ENCODE peak calls at places on chromosomes 3 and 15, in six cellular contexts. H is K562, I is HCT116, D is GM23338, V is H1, F is HepG2. S is an unnamed sample.

GRCh38 chr15:55255714-55256113 is 33.9 kb downstream of the RAB27A start:
- DNase-seq in H (no peak), I (no peak), D (no peak), V (no peak), F (no peak), S (no peak)

GRCh38 chr3:158160958-158161357 is 51.1 kb downstream of the RSRC1 start:
- DNase-seq in H (no peak), I (peak), D (no peak), V (no peak), F (no peak), S (no peak)

GRCh38 chr3:31013843-31014242 is 119.4 kb upstream of the GADL1 start:
- DNase-seq in H (no peak), I (no peak), D (no peak), V (no peak), F (no peak), S (no peak)

GRCh38 chr3:123385981-123386380 is 62.9 kb downstream of the ADCY5 start:
- DNase-seq in H (no peak), I (no peak), D (no peak), V (no peak), F (no peak), S (no peak)

GRCh38 chr15:68819451-68820204 is 1.1 kb downstream of the ANP32A start:
- DNase-seq in H (peak), I (no peak), D (peak), V (no peak), F (peak), S (no peak)

GRCh38 chr3:171453175-171453868 is 6.9 kb downstream of the TNIK start:
- DNase-seq in H (peak), I (no peak), D (peak), V (no peak), F (no peak), S (no peak)

GRCh38 chr15:82688691-82689090 is 21.0 kb downstream of the AP3B2 start:
- DNase-seq in H (no peak), I (no peak), D (no peak), V (no peak), F (no peak), S (no peak)

GRCh38 chr15:70217246-70218160 is 119.8 kb upstream of the TLE3 start:
- DNase-seq in H (no peak), I (no peak), D (no peak), V (no peak), F (no peak), S (no peak)

GRCh38 chr3:145058483-145058882 is 1086.9 kb downstream of the DIPK2A start:
- DNase-seq in H (no peak), I (no peak), D (no peak), V (no peak), F (no peak), S (no peak)

GRCh38 chr15:79292011-79292410 is 9.5 kb downstream of the ANKRD34C start:
- DNase-seq in H (no peak), I (no peak), D (no peak), V (no peak), F (no peak), S (no peak)

GRCh38 chr3:124019291-124019690 is 27.4 kb upstream of the ROPN1 start:
- DNase-seq in H (no peak), I (no peak), D (no peak), V (no peak), F (peak), S (no peak)

GRCh38 chr3:64728428-64728827 is 40.6 kb upstream of the ADAMTS9 start:
- DNase-seq in H (no peak), I (no peak), D (no peak), V (no peak), F (no peak), S (no peak)

GRCh38 chr15:22952826-22953579 is 27.2 kb downstream of the CYFIP1 start:
- DNase-seq in H (no peak), I (no peak), D (peak), V (peak), F (peak), S (no peak)

GRCh38 chr3:14082108-14082657 is 42.5 kb downstream of the CHCHD4 start:
- DNase-seq in H (no peak), I (no peak), D (no peak), V (no peak), F (no peak), S (no peak)

GRCh38 chr15:62706361-62706760 is 336.2 kb upstream of the TPM1 start:
- DNase-seq in H (no peak), I (no peak), D (no peak), V (no peak), F (no peak), S (no peak)

GRCh38 chr3:126490619-126491018 is 14.9 kb upstream of the ZXDC start:
- DNase-seq in H (peak), I (no peak), D (peak), V (no peak), F (peak), S (no peak)

GRCh38 chr3:145124886-145125285 is 1036.1 kb downstream of the PLOD2 start:
- DNase-seq in H (no peak), I (no peak), D (no peak), V (no peak), F (no peak), S (no peak)

GRCh38 chr15:99019558-99020540 is 12.3 kb upstream of the PGPEP1L start:
- DNase-seq in H (no peak), I (no peak), D (no peak), V (no peak), F (peak), S (no peak)

GRCh38 chr3:79886204-79886603 is 118.4 kb upstream of the ROBO1 start:
- DNase-seq in H (no peak), I (no peak), D (peak), V (no peak), F (no peak), S (no peak)

GRCh38 chr3:177731644-177732268 is 534.5 kb upstream of the TBL1XR1 start:
- DNase-seq in H (no peak), I (no peak), D (no peak), V (no peak), F (no peak), S (no peak)

GRCh38 chr3:157104521-157104920 is 55.4 kb downstream of the CCNL1 start:
- DNase-seq in H (no peak), I (no peak), D (no peak), V (no peak), F (no peak), S (no peak)

GRCh38 chr3:61250784-61251173 is 473 bp downstream of the FHIT start:
- DNase-seq in H (peak), I (peak), D (peak), V (no peak), F (peak), S (no peak)

GRCh38 chr15:74845208-74845568 is 2.2 kb upstream of the ULK3 start:
- DNase-seq in H (no peak), I (no peak), D (no peak), V (no peak), F (no peak), S (no peak)

GRCh38 chr3:24048843-24049242 is 103.8 kb downstream of the NR1D2 start:
- DNase-seq in H (no peak), I (no peak), D (no peak), V (no peak), F (no peak), S (no peak)

GRCh38 chr3:112560330-112560729 is 1.4 kb downstream of the ATG3 start:
- DNase-seq in H (peak), I (no peak), D (no peak), V (no peak), F (no peak), S (no peak)

GRCh38 chr15:41629883-41630282 is 30.3 kb upstream of the MGA start:
- DNase-seq in H (no peak), I (no peak), D (peak), V (no peak), F (no peak), S (no peak)

GRCh38 chr3:58628823-58629562 is 37.6 kb downstream of the FAM3D start:
- DNase-seq in H (no peak), I (no peak), D (no peak), V (no peak), F (peak), S (peak)

GRCh38 chr3:197168606-197169005 is 129.8 kb downstream of the DLG1 start:
- DNase-seq in H (no peak), I (no peak), D (peak), V (no peak), F (no peak), S (no peak)

GRCh38 chr3:78846688-78847087 is 921.1 kb downstream of the ROBO1 start:
- DNase-seq in H (no peak), I (no peak), D (no peak), V (no peak), F (no peak), S (no peak)

GRCh38 chr3:196163687-196164493 is 47.3 kb downstream of the ZDHHC19 start:
- DNase-seq in H (no peak), I (no peak), D (no peak), V (no peak), F (peak), S (no peak)

GRCh38 chr15:29822100-29822684 is at the start of gene TJP1:
- DNase-seq in H (peak), I (no peak), D (peak), V (no peak), F (peak), S (no peak)
- TF ChIP-seq POLR2AphosphoS5 in H (peak), I (peak), D (peak), V (peak), F (peak), S (no peak)

GRCh38 chr15:58065445-58066041 is at the start of gene ALDH1A2:
- DNase-seq in H (peak), I (no peak), D (peak), V (no peak), F (no peak), S (no peak)
- TF ChIP-seq EZH2 in H (no peak), I (no peak), D (no peak), V (peak), F (no peak), S (peak)

GRCh38 chr3:97197083-97197482 is 382.7 kb downstream of the EPHA6 start:
- DNase-seq in H (no peak), I (no peak), D (no peak), V (no peak), F (no peak), S (no peak)

GRCh38 chr3:97197830-97198229 is 383.4 kb downstream of the EPHA6 start:
- DNase-seq in H (no peak), I (no peak), D (no peak), V (no peak), F (no peak), S (no peak)

GRCh38 chr3:97200387-97200786 is 386.0 kb downstream of the EPHA6 start:
- DNase-seq in H (no peak), I (no peak), D (no peak), V (no peak), F (no peak), S (no peak)

DNA sequence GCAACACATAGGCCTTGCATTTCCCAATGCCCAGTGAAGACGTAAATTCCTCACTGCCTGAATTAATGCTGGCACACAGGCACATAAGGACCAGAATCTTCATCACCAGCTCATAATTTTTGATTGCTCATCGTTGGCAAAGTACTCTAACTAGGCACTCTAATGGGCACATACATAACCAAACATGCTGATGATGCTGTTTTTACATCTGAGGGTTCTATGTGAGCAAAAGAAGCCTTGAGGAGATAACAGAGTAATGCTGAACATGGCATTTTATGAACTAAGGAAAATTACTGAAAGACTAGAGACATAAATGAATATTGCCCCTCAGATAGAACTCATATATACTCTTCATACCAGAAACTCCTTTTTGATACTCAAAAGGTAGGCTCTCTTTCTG is 387.4 kb downstream of the EPHA6 start:
- DNase-seq in H (no peak), I (no peak), D (no peak), V (no peak), F (no peak), S (no peak)
- TF ChIP-seq POLR2AphosphoS5 in H (no peak), I (no peak), D (no peak), V (no peak), F (no peak), S (no peak)

GRCh38 chr15:50686468-50687301 is at the start of gene TRPM7:
- DNase-seq in H (peak), I (peak), D (peak), V (peak), F (peak), S (peak)
- TF ChIP-seq EZH2 in H (no peak), I (no peak), D (no peak), V (no peak), F (no peak), S (no peak)

GRCh38 chr3:186930143-186930638 is at the start of gene ST6GAL1:
- DNase-seq in H (peak), I (peak), D (peak), V (peak), F (peak), S (no peak)
- TF ChIP-seq POLR2AphosphoS5 in H (peak), I (peak), D (peak), V (peak), F (peak), S (peak)

GRCh38 chr3:50674349-50675178 is at the start of gene DOCK3:
- DNase-seq in H (peak), I (no peak), D (peak), V (no peak), F (no peak), S (no peak)
- TF ChIP-seq EZH2 in H (no peak), I (no peak), D (no peak), V (peak), F (no peak), S (no peak)

GRCh38 chr3:127888564-127889107 is 26.4 kb upstream of the KBTBD12 start:
- DNase-seq in H (no peak), I (no peak), D (no peak), V (no peak), F (no peak), S (no peak)
- TF ChIP-seq POLR2AphosphoS5 in H (no peak), I (no peak), D (no peak), V (no peak), F (no peak), S (no peak)

DNA sequence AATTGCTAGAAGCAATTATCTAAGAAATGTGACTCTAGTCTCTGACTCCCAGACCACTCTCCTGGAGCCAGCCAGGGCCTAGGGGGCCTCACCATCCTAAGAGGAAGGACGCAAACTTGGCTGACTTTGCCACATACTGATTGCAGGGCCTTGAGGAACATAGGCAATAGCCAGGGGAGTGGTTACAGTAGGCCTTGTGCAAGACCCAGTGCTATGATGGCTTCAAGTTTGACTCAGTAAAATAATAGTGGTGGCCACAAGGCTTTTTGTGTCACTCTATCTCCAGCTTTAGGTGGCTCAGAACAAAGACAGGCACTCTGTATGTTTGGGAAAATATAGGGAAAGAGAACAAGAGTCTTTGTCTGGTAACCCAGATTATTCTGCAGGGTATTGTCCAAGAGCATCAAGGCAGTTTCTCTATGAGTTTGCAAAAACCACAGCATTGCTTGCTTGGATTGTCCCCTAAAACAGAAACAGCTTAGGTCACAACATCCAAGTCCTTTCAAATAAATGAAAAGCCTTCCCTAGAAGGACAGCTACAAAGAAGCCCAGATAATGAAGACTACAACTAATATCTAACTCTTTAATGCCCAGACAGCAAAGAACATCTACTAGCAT is 631.5 kb downstream of the PYDC2 start:
- DNase-seq in H (no peak), I (no peak), D (no peak), V (no peak), F (no peak), S (no peak)
- TF ChIP-seq EZH2 in H (no peak), I (no peak), D (no peak), V (no peak), F (no peak), S (no peak)

DNA sequence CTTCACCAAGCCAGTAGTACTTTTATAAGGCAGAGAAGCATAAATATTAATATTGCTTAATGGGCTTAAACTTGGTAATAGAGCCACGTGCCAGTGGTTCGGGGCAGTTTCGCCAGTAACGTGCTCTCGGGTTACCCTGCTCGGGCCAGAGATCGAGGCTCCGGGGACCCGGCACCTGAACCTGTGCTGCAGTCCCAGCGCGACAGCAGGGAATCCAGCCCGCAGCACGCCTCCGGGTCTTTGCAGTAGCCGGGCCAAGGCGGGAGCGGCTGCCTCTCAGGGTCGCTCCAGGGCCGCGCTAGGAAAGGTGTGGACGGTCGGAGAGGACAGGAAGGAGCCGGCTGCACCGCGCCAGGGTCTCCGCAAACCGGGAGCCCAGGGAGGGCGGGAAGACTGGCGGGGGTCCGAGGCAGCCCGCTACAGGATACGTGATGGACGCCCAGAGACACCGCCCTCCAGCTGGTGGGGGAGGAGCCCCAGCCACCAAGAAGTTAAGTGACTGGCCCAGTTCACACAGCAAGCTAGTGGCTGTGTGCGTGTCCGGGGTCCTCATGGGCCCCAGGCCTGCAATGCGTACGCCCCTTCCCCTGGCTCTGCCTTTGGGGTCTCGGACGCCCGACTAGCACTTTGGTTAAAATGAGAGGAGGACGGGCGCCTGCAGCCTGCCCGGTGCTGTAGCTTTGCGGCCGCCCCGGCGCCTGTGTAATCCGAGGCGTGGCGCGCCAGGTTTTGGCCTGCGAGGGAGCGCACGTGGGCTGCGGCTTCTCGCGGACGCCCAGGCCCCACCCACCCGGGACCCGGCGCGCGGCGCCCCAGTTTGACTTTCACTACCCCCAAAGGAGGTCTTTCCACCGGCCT is 1.2 kb upstream of the PDE8A start:
- DNase-seq in H (peak), I (peak), D (peak), V (peak), F (peak), S (no peak)
- TF ChIP-seq POLR2AphosphoS5 in H (no peak), I (peak), D (peak), V (no peak), F (peak), S (peak)